ENCODE peak calls at places on chromosomes 11 and 22, in eight cellular contexts. One of them, this sample, is unnamed.
A peak's percentile ranks its signal among the peaks of the same experiment; 100 is the strongest.

GRCh38 chr11:58900479-58901420 is 38.5 kb upstream of the GLYATL1 start:
- DNase-seq in H7: peak; percentile 81
- DNase-seq in Right ventricle myocardium superior: peak; percentile 74
- DNase-seq in T-helper 9 cell: no peak
- DNase-seq in colonic mucosa: peak; percentile 90
- DNase-seq in stimulated activated CD4-positive, alpha-beta T cell treated with anti-CD3 and anti-CD28 coated beads, Interleukin-1b, Interleukin-23, amount 100 ng/mL, for 24 hours: no peak
- DNase-seq in activated CD8-positive, alpha-beta T cell treated with anti-CD3 and anti-CD28 coated beads for 36 hours: peak; percentile 64
- DNase-seq in HCT116: peak; percentile 80
- DNase-seq in this sample: peak; percentile 56

GRCh38 chr11:129644326-129644725 is 171.3 kb upstream of the TMEM45B start:
- DNase-seq in colonic mucosa: no peak
- DNase-seq in stimulated activated CD4-positive, alpha-beta T cell treated with anti-CD3 and anti-CD28 coated beads, Interleukin-1b, Interleukin-23, amount 100 ng/mL, for 24 hours: no peak
- DNase-seq in T-helper 9 cell: no peak
- DNase-seq in activated CD8-positive, alpha-beta T cell treated with anti-CD3 and anti-CD28 coated beads for 36 hours: no peak
- DNase-seq in HCT116: no peak
- DNase-seq in Right ventricle myocardium superior: no peak
- DNase-seq in H7: no peak
- DNase-seq in this sample: no peak

GRCh38 chr11:33542921-33543320 is 157.7 kb downstream of the C11orf91 start:
- DNase-seq in activated CD8-positive, alpha-beta T cell treated with anti-CD3 and anti-CD28 coated beads for 36 hours: peak; percentile 53
- DNase-seq in T-helper 9 cell: peak; percentile 25
- DNase-seq in H7: peak; percentile 80
- DNase-seq in colonic mucosa: peak; percentile 49
- DNase-seq in Right ventricle myocardium superior: peak; percentile 57
- DNase-seq in stimulated activated CD4-positive, alpha-beta T cell treated with anti-CD3 and anti-CD28 coated beads, Interleukin-1b, Interleukin-23, amount 100 ng/mL, for 24 hours: peak; percentile 16
- DNase-seq in HCT116: peak; percentile 22
- DNase-seq in this sample: peak; percentile 23

GRCh38 chr22:45831394-45831793 is 145.6 kb downstream of the WNT7B start:
- DNase-seq in Right ventricle myocardium superior: no peak
- DNase-seq in stimulated activated CD4-positive, alpha-beta T cell treated with anti-CD3 and anti-CD28 coated beads, Interleukin-1b, Interleukin-23, amount 100 ng/mL, for 24 hours: no peak
- DNase-seq in H7: no peak
- DNase-seq in activated CD8-positive, alpha-beta T cell treated with anti-CD3 and anti-CD28 coated beads for 36 hours: no peak
- DNase-seq in T-helper 9 cell: no peak
- DNase-seq in colonic mucosa: no peak
- DNase-seq in HCT116: peak; percentile 6
- DNase-seq in this sample: no peak

GRCh38 chr22:36398602-36399472 is 11.1 kb upstream of the MYH9 start:
- DNase-seq in stimulated activated CD4-positive, alpha-beta T cell treated with anti-CD3 and anti-CD28 coated beads, Interleukin-1b, Interleukin-23, amount 100 ng/mL, for 24 hours: no peak
- DNase-seq in HCT116: no peak
- DNase-seq in activated CD8-positive, alpha-beta T cell treated with anti-CD3 and anti-CD28 coated beads for 36 hours: no peak
- DNase-seq in colonic mucosa: peak; percentile 76
- DNase-seq in T-helper 9 cell: no peak
- DNase-seq in H7: peak; percentile 8
- DNase-seq in Right ventricle myocardium superior: no peak
- DNase-seq in this sample: peak; percentile 51

GRCh38 chr11:64894812-64895452 is 16.5 kb upstream of the EHD1 start:
- DNase-seq in Right ventricle myocardium superior: no peak
- DNase-seq in H7: peak; percentile 65
- DNase-seq in T-helper 9 cell: no peak
- DNase-seq in activated CD8-positive, alpha-beta T cell treated with anti-CD3 and anti-CD28 coated beads for 36 hours: no peak
- DNase-seq in stimulated activated CD4-positive, alpha-beta T cell treated with anti-CD3 and anti-CD28 coated beads, Interleukin-1b, Interleukin-23, amount 100 ng/mL, for 24 hours: no peak
- DNase-seq in colonic mucosa: no peak
- DNase-seq in HCT116: no peak
- DNase-seq in this sample: no peak

GRCh38 chr11:122162095-122162494 is 46.1 kb upstream of the BLID start:
- DNase-seq in HCT116: no peak
- DNase-seq in T-helper 9 cell: no peak
- DNase-seq in stimulated activated CD4-positive, alpha-beta T cell treated with anti-CD3 and anti-CD28 coated beads, Interleukin-1b, Interleukin-23, amount 100 ng/mL, for 24 hours: no peak
- DNase-seq in colonic mucosa: no peak
- DNase-seq in Right ventricle myocardium superior: no peak
- DNase-seq in H7: no peak
- DNase-seq in activated CD8-positive, alpha-beta T cell treated with anti-CD3 and anti-CD28 coated beads for 36 hours: no peak
- DNase-seq in this sample: no peak

GRCh38 chr22:29740216-29740615 is 20.4 kb downstream of the CABP7 start:
- DNase-seq in activated CD8-positive, alpha-beta T cell treated with anti-CD3 and anti-CD28 coated beads for 36 hours: no peak
- DNase-seq in colonic mucosa: no peak
- DNase-seq in Right ventricle myocardium superior: no peak
- DNase-seq in HCT116: no peak
- DNase-seq in stimulated activated CD4-positive, alpha-beta T cell treated with anti-CD3 and anti-CD28 coated beads, Interleukin-1b, Interleukin-23, amount 100 ng/mL, for 24 hours: no peak
- DNase-seq in T-helper 9 cell: no peak
- DNase-seq in H7: peak; percentile 35
- DNase-seq in this sample: no peak

GRCh38 chr22:40703174-40703573 is 23.9 kb downstream of the MCHR1 start:
- DNase-seq in T-helper 9 cell: no peak
- DNase-seq in colonic mucosa: no peak
- DNase-seq in stimulated activated CD4-positive, alpha-beta T cell treated with anti-CD3 and anti-CD28 coated beads, Interleukin-1b, Interleukin-23, amount 100 ng/mL, for 24 hours: no peak
- DNase-seq in HCT116: no peak
- DNase-seq in Right ventricle myocardium superior: no peak
- DNase-seq in H7: no peak
- DNase-seq in activated CD8-positive, alpha-beta T cell treated with anti-CD3 and anti-CD28 coated beads for 36 hours: no peak
- DNase-seq in this sample: no peak

GRCh38 chr11:122758974-122759373 is 79.3 kb upstream of the CRTAM start:
- DNase-seq in T-helper 9 cell: no peak
- DNase-seq in colonic mucosa: no peak
- DNase-seq in Right ventricle myocardium superior: no peak
- DNase-seq in HCT116: no peak
- DNase-seq in stimulated activated CD4-positive, alpha-beta T cell treated with anti-CD3 and anti-CD28 coated beads, Interleukin-1b, Interleukin-23, amount 100 ng/mL, for 24 hours: no peak
- DNase-seq in activated CD8-positive, alpha-beta T cell treated with anti-CD3 and anti-CD28 coated beads for 36 hours: peak; percentile 46
- DNase-seq in H7: no peak
- DNase-seq in this sample: no peak

GRCh38 chr11:81986556-81987161 is 747.0 kb downstream of the FAM181B start:
- DNase-seq in stimulated activated CD4-positive, alpha-beta T cell treated with anti-CD3 and anti-CD28 coated beads, Interleukin-1b, Interleukin-23, amount 100 ng/mL, for 24 hours: no peak
- DNase-seq in T-helper 9 cell: no peak
- DNase-seq in Right ventricle myocardium superior: no peak
- DNase-seq in HCT116: no peak
- DNase-seq in H7: no peak
- DNase-seq in activated CD8-positive, alpha-beta T cell treated with anti-CD3 and anti-CD28 coated beads for 36 hours: no peak
- DNase-seq in colonic mucosa: no peak
- DNase-seq in this sample: no peak

GRCh38 chr11:77202941-77203900 is 75.2 kb downstream of the MYO7A start:
- DNase-seq in colonic mucosa: no peak
- DNase-seq in T-helper 9 cell: no peak
- DNase-seq in activated CD8-positive, alpha-beta T cell treated with anti-CD3 and anti-CD28 coated beads for 36 hours: no peak
- DNase-seq in HCT116: no peak
- DNase-seq in stimulated activated CD4-positive, alpha-beta T cell treated with anti-CD3 and anti-CD28 coated beads, Interleukin-1b, Interleukin-23, amount 100 ng/mL, for 24 hours: no peak
- DNase-seq in H7: no peak
- DNase-seq in Right ventricle myocardium superior: no peak
- DNase-seq in this sample: no peak

GRCh38 chr11:78000193-78000592 is 5.7 kb upstream of the INTS4 start:
- DNase-seq in HCT116: peak; percentile 68
- DNase-seq in Right ventricle myocardium superior: no peak
- DNase-seq in H7: peak; percentile 70
- DNase-seq in activated CD8-positive, alpha-beta T cell treated with anti-CD3 and anti-CD28 coated beads for 36 hours: peak; percentile 66
- DNase-seq in T-helper 9 cell: no peak
- DNase-seq in stimulated activated CD4-positive, alpha-beta T cell treated with anti-CD3 and anti-CD28 coated beads, Interleukin-1b, Interleukin-23, amount 100 ng/mL, for 24 hours: peak; percentile 20
- DNase-seq in colonic mucosa: peak; percentile 33
- DNase-seq in this sample: peak; percentile 70

GRCh38 chr11:76214968-76215548 is 8.8 kb upstream of the WNT11 start:
- DNase-seq in colonic mucosa: no peak
- DNase-seq in Right ventricle myocardium superior: no peak
- DNase-seq in H7: no peak
- DNase-seq in activated CD8-positive, alpha-beta T cell treated with anti-CD3 and anti-CD28 coated beads for 36 hours: no peak
- DNase-seq in T-helper 9 cell: no peak
- DNase-seq in stimulated activated CD4-positive, alpha-beta T cell treated with anti-CD3 and anti-CD28 coated beads, Interleukin-1b, Interleukin-23, amount 100 ng/mL, for 24 hours: no peak
- DNase-seq in HCT116: no peak
- DNase-seq in this sample: no peak

GRCh38 chr11:2209900-2210321 is 38.3 kb upstream of the TH start:
- DNase-seq in activated CD8-positive, alpha-beta T cell treated with anti-CD3 and anti-CD28 coated beads for 36 hours: no peak
- DNase-seq in H7: peak; percentile 36
- DNase-seq in colonic mucosa: no peak
- DNase-seq in HCT116: no peak
- DNase-seq in Right ventricle myocardium superior: peak; percentile 13
- DNase-seq in T-helper 9 cell: no peak
- DNase-seq in stimulated activated CD4-positive, alpha-beta T cell treated with anti-CD3 and anti-CD28 coated beads, Interleukin-1b, Interleukin-23, amount 100 ng/mL, for 24 hours: no peak
- DNase-seq in this sample: no peak

GRCh38 chr11:9825315-9825714 is 161.4 kb downstream of the SWAP70 start:
- DNase-seq in activated CD8-positive, alpha-beta T cell treated with anti-CD3 and anti-CD28 coated beads for 36 hours: no peak
- DNase-seq in HCT116: no peak
- DNase-seq in Right ventricle myocardium superior: no peak
- DNase-seq in stimulated activated CD4-positive, alpha-beta T cell treated with anti-CD3 and anti-CD28 coated beads, Interleukin-1b, Interleukin-23, amount 100 ng/mL, for 24 hours: no peak
- DNase-seq in H7: no peak
- DNase-seq in colonic mucosa: no peak
- DNase-seq in T-helper 9 cell: no peak
- DNase-seq in this sample: no peak

This sample was measured in HepG2.